ENCODE peak calls at places on chromosomes 4 and X, in six cellular contexts. T, M, F, V, R and Q are unnamed samples. For H3K9me3, the result is how much of the 10 kb centered on the place peaks cover.

GRCh38 chr4:112361181-112361791 is 64.1 kb downstream of the ALPK1 start:
- DNase-seq in T (no peak), M (no peak), F (peak), V (no peak), R (no peak), Q (no peak)

GRCh38 chrX:120244735-120245498 is 5.7 kb upstream of the ZBTB33 start:
- DNase-seq in T (peak), M (peak), F (peak), V (peak), R (peak), Q (peak)

GRCh38 chrX:13658602-13659001 is 5.7 kb downstream of the TCEANC start:
- DNase-seq in T (no peak), M (no peak), F (peak), V (no peak), R (no peak), Q (no peak)

GRCh38 chr4:184596617-184597185 is 52.5 kb downstream of the CASP3 start:
- DNase-seq in T (no peak), M (no peak), F (no peak), V (no peak), R (no peak), Q (no peak)

GRCh38 chr4:68378226-68378625 is 28.3 kb upstream of the YTHDC1 start:
- DNase-seq in T (no peak), M (no peak), F (no peak), V (no peak), R (no peak), Q (no peak)

GRCh38 chr4:176838611-176839411 is 46.1 kb upstream of the VEGFC start:
- DNase-seq in T (no peak), M (no peak), F (no peak), V (no peak), R (no peak), Q (no peak)

GRCh38 chrX:6761251-6761650 is 226.3 kb upstream of the VCX3A start:
- DNase-seq in T (no peak), M (no peak), F (no peak), V (no peak), R (no peak), Q (no peak)

GRCh38 chrX:7446815-7447214 is 298.9 kb upstream of the PUDP start:
- DNase-seq in T (no peak), M (no peak), F (no peak), V (no peak), R (no peak), Q (no peak)

GRCh38 chrX:10986616-10987015 is 124.5 kb upstream of the HCCS start:
- DNase-seq in T (no peak), M (no peak), F (no peak), V (no peak), R (no peak), Q (no peak)

GRCh38 chr4:143404555-143404954 is 67.9 kb downstream of the GAB1 start:
- DNase-seq in T (no peak), M (no peak), F (no peak), V (no peak), R (no peak), Q (no peak)

GRCh38 chrX:72121381-72121780 is 10.3 kb downstream of the RTL5 start:
- DNase-seq in T (peak), M (peak), F (peak), V (peak), R (peak), Q (peak)

GRCh38 chrX:45743081-45743533 is 542.4 kb upstream of the DIPK2B start:
- DNase-seq in T (no peak), M (no peak), F (peak), V (no peak), R (no peak), Q (no peak)

GRCh38 chr4:13399257-13399656 is 84.9 kb downstream of the RAB28 start:
- DNase-seq in T (no peak), M (no peak), F (no peak), V (no peak), R (no peak), Q (no peak)

GRCh38 chr4:184148871-184149637 is 68.6 kb downstream of the ENPP6 start:
- DNase-seq in T (no peak), M (no peak), F (no peak), V (no peak), R (no peak), Q (no peak)

GRCh38 chr4:122833999-122834398 is 7.4 kb downstream of the FGF2 start:
- DNase-seq in T (no peak), M (no peak), F (no peak), V (no peak), R (no peak), Q (no peak)

GRCh38 chr4:108107729-108108382 is 60.9 kb downstream of the LEF1 start:
- DNase-seq in T (no peak), M (no peak), F (no peak), V (no peak), R (no peak), Q (no peak)

GRCh38 chrX:44971674-44972073 is 98.7 kb downstream of the KDM6A start:
- DNase-seq in T (no peak), M (no peak), F (no peak), V (no peak), R (no peak), Q (no peak)

GRCh38 chr4:98746530-98746929 is 88.1 kb upstream of the TSPAN5 start:
- DNase-seq in T (no peak), M (no peak), F (peak), V (no peak), R (no peak), Q (no peak)

GRCh38 chr4:106011387-106011786 is 116.1 kb downstream of the NPNT start:
- DNase-seq in T (no peak), M (no peak), F (no peak), V (no peak), R (no peak), Q (no peak)

GRCh38 chr4:142815834-142816233 is 30.3 kb downstream of the INPP4B start:
- DNase-seq in T (no peak), M (no peak), F (no peak), V (no peak), R (no peak), Q (no peak)

GRCh38 chr4:93317046-93317445 is 511.5 kb upstream of the ATOH1 start:
- DNase-seq in T (no peak), M (no peak), F (peak), V (no peak), R (no peak), Q (no peak)

GRCh38 chr4:93646225-93646930 is 182.2 kb upstream of the ATOH1 start:
- DNase-seq in T (no peak), M (no peak), F (no peak), V (no peak), R (no peak), Q (no peak)

GRCh38 chrX:115584715-115585114 is 23.7 kb downstream of the PLS3 start:
- DNase-seq in T (no peak), M (no peak), F (no peak), V (no peak), R (no peak), Q (no peak)

GRCh38 chr4:138111462-138112000 is 130.6 kb downstream of the SLC7A11 start:
- DNase-seq in T (no peak), M (no peak), F (no peak), V (no peak), R (no peak), Q (no peak)

GRCh38 chr4:185709802-185710486 is 102.0 kb downstream of the SORBS2 start:
- DNase-seq in T (no peak), M (no peak), F (no peak), V (no peak), R (no peak), Q (no peak)

GRCh38 chr4:123278755-123279154 is 117.8 kb upstream of the SPRY1 start:
- DNase-seq in T (no peak), M (no peak), F (no peak), V (no peak), R (no peak), Q (no peak)

GRCh38 chr4:139840773-139841172 is 175.2 kb downstream of the MGST2 start:
- DNase-seq in T (no peak), M (no peak), F (no peak), V (no peak), R (no peak), Q (no peak)

GRCh38 chr4:129327637-129328036 is 231.7 kb downstream of the C4orf33 start:
- DNase-seq in T (no peak), M (no peak), F (no peak), V (no peak), R (no peak), Q (no peak)

GRCh38 chr4:78020677-78021076 is 36.4 kb upstream of the FRAS1 start:
- DNase-seq in T (no peak), M (no peak), F (no peak), V (no peak), R (no peak), Q (no peak)

GRCh38 chr4:123363729-123364128 is 32.9 kb upstream of the SPRY1 start:
- DNase-seq in T (no peak), M (no peak), F (no peak), V (no peak), R (no peak), Q (no peak)

GRCh38 chr4:177384856-177385396 is 57.3 kb downstream of the AGA start:
- DNase-seq in T (no peak), M (no peak), F (no peak), V (no peak), R (no peak), Q (no peak)

GRCh38 chr4:2304321-2304876 is 42.5 kb upstream of the MXD4 start:
- DNase-seq in T (no peak), M (no peak), F (no peak), V (no peak), R (no peak), Q (peak)
- H3K9me3 ChIP-seq in T (under half), M (under half), F (under half), V (under half), R (under half), Q (under half)

GRCh38 chrX:69109706-69110635 is 55.3 kb downstream of the PJA1 start:
- DNase-seq in T (no peak), M (no peak), F (peak), V (no peak), R (no peak), Q (no peak)

GRCh38 chrX:69116077-69116476 is 49.2 kb downstream of the PJA1 start:
- DNase-seq in T (no peak), M (no peak), F (no peak), V (no peak), R (no peak), Q (no peak)

GRCh38 chrX:69117876-69118526 is 47.3 kb downstream of the PJA1 start:
- DNase-seq in T (no peak), M (no peak), F (peak), V (no peak), R (no peak), Q (no peak)

GRCh38 chrX:69109036-69109663 is 56.1 kb downstream of the PJA1 start:
- DNase-seq in T (no peak), M (no peak), F (no peak), V (no peak), R (no peak), Q (no peak)

DNA sequence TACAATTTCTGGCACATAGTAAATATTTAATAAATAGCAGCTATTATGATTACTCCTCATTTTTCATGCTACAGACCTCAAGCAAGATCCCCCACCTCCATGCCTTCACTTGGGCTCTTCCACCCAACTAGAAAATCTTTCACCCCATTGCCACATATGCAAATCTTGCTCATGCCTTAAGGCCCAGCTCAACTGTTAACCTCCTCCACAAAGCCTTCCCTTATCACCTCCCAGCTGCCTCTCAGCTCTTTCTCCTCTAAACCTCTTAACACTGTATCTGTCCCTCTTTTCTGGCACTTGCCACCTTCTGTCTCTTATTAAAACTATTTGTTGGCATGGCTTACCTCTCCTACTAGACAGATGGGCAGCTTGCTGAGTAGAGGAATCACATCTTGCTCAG is 51.5 kb downstream of the PJA1 start:
- DNase-seq in T (no peak), M (no peak), F (no peak), V (no peak), R (no peak), Q (no peak)
- H3K9me3 ChIP-seq in T (under half), M (under half), F (under half), V (under half), R (under half), Q (under half)

DNA sequence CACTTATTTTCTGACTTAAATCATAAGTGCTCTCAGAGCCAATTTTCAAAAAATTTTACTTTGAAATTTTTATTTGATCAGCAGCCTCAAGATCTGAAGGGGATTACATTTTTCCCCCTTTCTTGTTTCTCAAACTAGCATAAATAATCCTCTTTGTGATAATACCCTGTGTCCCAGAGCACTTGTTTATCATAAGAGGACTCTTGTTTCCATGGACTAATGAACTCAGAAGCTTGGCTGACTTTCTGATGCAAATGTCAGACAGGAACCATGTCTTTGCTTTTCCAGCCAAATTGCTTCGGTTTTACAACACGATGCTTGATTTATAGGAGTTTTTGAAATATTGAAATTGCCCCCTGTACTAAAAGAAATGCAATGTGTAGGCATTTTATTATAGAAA is 859.3 kb upstream of the LCORL start:
- DNase-seq in T (no peak), M (no peak), F (no peak), V (no peak), R (no peak), Q (no peak)
- H3K9me3 ChIP-seq in T (under half), M (under half), F (under half), V (under half), R (under half), Q (under half)

GRCh38 chr4:121126449-121127006 is 37.6 kb downstream of the TNIP3 start:
- DNase-seq in T (peak), M (no peak), F (no peak), V (no peak), R (no peak), Q (no peak)

GRCh38 chr4:121127100-121127499 is 37.0 kb downstream of the TNIP3 start:
- DNase-seq in T (no peak), M (no peak), F (no peak), V (no peak), R (no peak), Q (no peak)

GRCh38 chr4:121125486-121125885 is 38.6 kb downstream of the TNIP3 start:
- DNase-seq in T (peak), M (no peak), F (no peak), V (no peak), R (no peak), Q (no peak)

DNA sequence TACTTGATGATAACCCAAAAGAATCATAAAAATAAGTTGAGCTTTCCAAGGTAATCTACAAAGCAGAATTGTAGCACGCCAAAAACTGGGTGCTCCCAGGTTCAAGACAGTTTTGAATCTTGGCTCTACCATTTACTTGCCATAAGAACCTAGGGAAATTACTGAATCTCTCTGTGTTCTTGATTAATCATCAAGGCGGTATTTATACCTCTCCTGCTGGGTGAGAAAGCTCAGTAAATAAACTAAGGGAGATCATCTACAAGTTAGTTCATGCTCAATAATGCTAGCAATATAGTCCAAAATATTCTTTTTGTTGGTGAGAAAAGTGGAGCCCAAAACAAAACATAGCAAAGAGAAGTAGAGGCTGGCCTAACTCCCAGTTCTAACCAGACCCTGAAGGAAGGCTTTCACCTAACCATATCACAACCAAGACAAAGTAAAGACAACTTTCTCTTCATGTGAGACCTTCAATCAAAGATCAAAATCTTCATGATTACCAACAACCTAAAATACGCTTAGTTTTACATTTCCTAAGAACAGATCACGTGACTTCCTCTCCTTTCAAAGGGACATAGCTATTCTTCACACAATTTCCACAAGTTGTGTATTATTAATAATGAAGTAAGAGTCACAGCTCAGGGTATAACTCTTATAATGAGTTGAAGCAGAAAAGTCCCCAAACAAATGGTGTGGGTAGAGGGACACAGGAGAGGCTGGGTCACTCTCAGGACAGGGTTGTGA is 34.3 kb downstream of the TNIP3 start:
- DNase-seq in T (no peak), M (no peak), F (no peak), V (no peak), R (no peak), Q (no peak)
- H3K9me3 ChIP-seq in T (under half), M (under half), F (under half), V (under half), R (under half), Q (under half)

DNA sequence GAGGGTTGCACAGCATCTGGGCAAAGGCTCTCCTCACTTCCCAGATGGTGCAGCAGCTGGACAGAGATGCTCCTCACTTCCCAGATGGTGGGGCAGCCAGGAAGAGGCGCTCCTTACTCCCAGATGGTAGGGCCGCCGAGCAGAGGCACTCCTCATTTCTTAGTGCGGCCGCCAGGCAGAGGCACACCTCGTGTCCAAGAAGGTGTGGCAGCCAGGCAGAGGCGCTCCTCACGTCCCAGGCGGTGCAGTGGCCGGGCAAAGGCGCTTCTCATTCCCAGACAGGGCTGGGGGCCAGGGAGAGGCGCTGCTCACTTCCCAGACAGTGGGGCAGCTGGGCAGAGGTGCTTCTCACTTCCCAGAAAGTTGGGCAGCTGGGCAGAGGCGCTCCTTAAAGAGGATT is 48.8 kb downstream of the ZNF732 start:
- DNase-seq in T (no peak), M (no peak), F (no peak), V (no peak), R (no peak), Q (no peak)
- H3K9me3 ChIP-seq in T (under half), M (under half), F (half or more), V (half or more), R (half or more), Q (under half)

DNA sequence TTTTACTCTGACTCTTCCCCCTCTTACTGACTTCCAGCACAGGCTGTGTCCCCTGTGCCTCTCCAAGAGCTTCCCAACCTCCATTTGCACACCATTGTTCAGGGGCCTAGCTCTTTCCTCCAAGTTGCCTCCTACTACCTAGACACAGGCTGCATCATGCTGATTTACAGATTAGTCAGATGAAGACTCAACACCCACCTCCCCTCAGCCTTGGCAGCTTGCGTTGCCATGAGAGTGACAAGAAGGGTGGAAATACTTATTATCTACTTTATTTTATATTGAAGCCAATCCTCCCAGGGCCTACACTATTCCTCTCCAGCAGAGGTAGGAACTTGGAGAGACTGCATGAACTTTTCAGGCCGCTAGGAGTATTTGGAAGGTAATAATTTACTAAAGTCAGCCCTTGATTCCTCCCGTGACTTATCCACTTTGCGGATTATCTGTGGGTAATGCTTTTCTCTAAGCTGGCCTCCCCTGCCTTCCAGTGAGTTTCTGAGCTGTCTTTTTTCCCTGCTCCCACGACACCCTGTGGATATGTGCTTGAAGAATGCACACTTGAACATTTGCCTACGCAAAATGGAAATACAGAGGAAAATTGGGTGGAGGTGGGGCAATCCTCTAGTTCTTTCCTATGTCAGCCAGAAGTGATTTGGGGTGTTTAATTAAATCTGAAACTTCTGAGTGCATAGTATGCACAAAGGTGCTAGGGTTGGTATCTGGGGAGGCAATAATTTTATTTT is 74.1 kb upstream of the TMEM164 start:
- DNase-seq in T (no peak), M (no peak), F (no peak), V (no peak), R (no peak), Q (no peak)
- H3K9me3 ChIP-seq in T (under half), M (under half), F (under half), V (under half), R (under half), Q (under half)